ENCODE peak calls at places on chromosome 14, in seven cellular contexts. One of them, this sample, is unnamed. For H3K4me1, the result is how much of the 10 kb centered on the place peaks cover.

GRCh38 chr14:106875503-106875902 is 1349.1 kb downstream of the TMEM121 start:
- DNase-seq in SK-N-SH: no peak
- DNase-seq in GM23248: no peak
- DNase-seq in PC-3: no peak
- DNase-seq in neural progenitor cell: no peak
- DNase-seq in GM23338: no peak
- DNase-seq in OCI-LY7: peak
- DNase-seq in this sample: peak

GRCh38 chr14:42141328-42141727 is 534.7 kb downstream of the LRFN5 start:
- DNase-seq in SK-N-SH: no peak
- DNase-seq in GM23248: peak
- DNase-seq in PC-3: peak
- DNase-seq in neural progenitor cell: no peak
- DNase-seq in GM23338: no peak
- DNase-seq in OCI-LY7: no peak
- DNase-seq in this sample: no peak

GRCh38 chr14:79728331-79728730 is 483.0 kb downstream of the DIO2 start:
- DNase-seq in SK-N-SH: no peak
- DNase-seq in GM23248: no peak
- DNase-seq in PC-3: no peak
- DNase-seq in neural progenitor cell: no peak
- DNase-seq in GM23338: no peak
- DNase-seq in OCI-LY7: no peak
- DNase-seq in this sample: no peak

GRCh38 chr14:52455291-52456088 is 96.8 kb downstream of the TXNDC16 start:
- DNase-seq in SK-N-SH: no peak
- DNase-seq in GM23248: peak
- DNase-seq in PC-3: peak
- DNase-seq in neural progenitor cell: no peak
- DNase-seq in GM23338: no peak
- DNase-seq in OCI-LY7: no peak
- DNase-seq in this sample: no peak

GRCh38 chr14:64637735-64638473 is 66.3 kb upstream of the PLEKHG3 start:
- DNase-seq in SK-N-SH: no peak
- DNase-seq in GM23248: peak
- DNase-seq in PC-3: no peak
- DNase-seq in neural progenitor cell: no peak
- DNase-seq in GM23338: no peak
- DNase-seq in OCI-LY7: no peak
- DNase-seq in this sample: no peak

GRCh38 chr14:26896447-26896846 is 298.6 kb upstream of the NOVA1 start:
- DNase-seq in SK-N-SH: no peak
- DNase-seq in GM23248: peak
- DNase-seq in PC-3: peak
- DNase-seq in neural progenitor cell: no peak
- DNase-seq in GM23338: no peak
- DNase-seq in OCI-LY7: no peak
- DNase-seq in this sample: no peak

GRCh38 chr14:94933411-94933964 is 163.6 kb upstream of the GSC start:
- DNase-seq in SK-N-SH: no peak
- DNase-seq in GM23248: peak
- DNase-seq in PC-3: no peak
- DNase-seq in neural progenitor cell: no peak
- DNase-seq in GM23338: no peak
- DNase-seq in OCI-LY7: no peak
- DNase-seq in this sample: no peak

GRCh38 chr14:70884595-70885342 is 22.5 kb upstream of the PCNX1 start:
- DNase-seq in SK-N-SH: no peak
- DNase-seq in GM23248: no peak
- DNase-seq in PC-3: no peak
- DNase-seq in neural progenitor cell: no peak
- DNase-seq in GM23338: no peak
- DNase-seq in OCI-LY7: no peak
- DNase-seq in this sample: no peak

GRCh38 chr14:89915114-89915878 is 39.2 kb downstream of the EFCAB11 start:
- DNase-seq in SK-N-SH: peak
- DNase-seq in GM23248: peak
- DNase-seq in PC-3: peak
- DNase-seq in neural progenitor cell: peak
- DNase-seq in GM23338: peak
- DNase-seq in OCI-LY7: peak
- DNase-seq in this sample: peak

GRCh38 chr14:92986254-92987147 is 63.6 kb downstream of the CHGA start:
- DNase-seq in SK-N-SH: peak
- DNase-seq in GM23248: peak
- DNase-seq in PC-3: peak
- DNase-seq in neural progenitor cell: no peak
- DNase-seq in GM23338: no peak
- DNase-seq in OCI-LY7: no peak
- DNase-seq in this sample: no peak
- TF ChIP-seq EZH2phosphoT487 in SK-N-SH: no peak
- TF ChIP-seq EZH2phosphoT487 in GM23248: no peak
- TF ChIP-seq EZH2phosphoT487 in PC-3: no peak
- TF ChIP-seq EZH2phosphoT487 in neural progenitor cell: no peak
- TF ChIP-seq EZH2phosphoT487 in GM23338: no peak
- TF ChIP-seq EZH2phosphoT487 in OCI-LY7: no peak
- TF ChIP-seq EZH2phosphoT487 in this sample: no peak

GRCh38 chr14:68362841-68363240 is 430.0 kb downstream of the ZFP36L1 start:
- DNase-seq in SK-N-SH: no peak
- DNase-seq in GM23248: no peak
- DNase-seq in PC-3: no peak
- DNase-seq in neural progenitor cell: no peak
- DNase-seq in GM23338: no peak
- DNase-seq in OCI-LY7: peak
- DNase-seq in this sample: no peak
- H3K4me1 ChIP-seq in SK-N-SH: under half
- H3K4me1 ChIP-seq in GM23248: under half
- H3K4me1 ChIP-seq in PC-3: under half
- H3K4me1 ChIP-seq in neural progenitor cell: half or more
- H3K4me1 ChIP-seq in GM23338: under half
- H3K4me1 ChIP-seq in OCI-LY7: half or more
- H3K4me1 ChIP-seq in this sample: under half

GRCh38 chr14:101706509-101707284 is 54.8 kb upstream of the PPP2R5C start:
- DNase-seq in SK-N-SH: no peak
- DNase-seq in GM23248: no peak
- DNase-seq in PC-3: no peak
- DNase-seq in neural progenitor cell: no peak
- DNase-seq in GM23338: no peak
- DNase-seq in OCI-LY7: no peak
- DNase-seq in this sample: no peak

GRCh38 chr14:101705733-101706508 is 55.6 kb upstream of the PPP2R5C start:
- DNase-seq in SK-N-SH: no peak
- DNase-seq in GM23248: peak
- DNase-seq in PC-3: peak
- DNase-seq in neural progenitor cell: peak
- DNase-seq in GM23338: peak
- DNase-seq in OCI-LY7: no peak
- DNase-seq in this sample: peak

GRCh38 chr14:101707863-101708620 is 53.5 kb upstream of the PPP2R5C start:
- DNase-seq in SK-N-SH: no peak
- DNase-seq in GM23248: no peak
- DNase-seq in PC-3: no peak
- DNase-seq in neural progenitor cell: no peak
- DNase-seq in GM23338: no peak
- DNase-seq in OCI-LY7: no peak
- DNase-seq in this sample: no peak

GRCh38 chr14:101708853-101709532 is 52.5 kb upstream of the PPP2R5C start:
- DNase-seq in SK-N-SH: no peak
- DNase-seq in GM23248: no peak
- DNase-seq in PC-3: no peak
- DNase-seq in neural progenitor cell: no peak
- DNase-seq in GM23338: no peak
- DNase-seq in OCI-LY7: no peak
- DNase-seq in this sample: no peak

DNA sequence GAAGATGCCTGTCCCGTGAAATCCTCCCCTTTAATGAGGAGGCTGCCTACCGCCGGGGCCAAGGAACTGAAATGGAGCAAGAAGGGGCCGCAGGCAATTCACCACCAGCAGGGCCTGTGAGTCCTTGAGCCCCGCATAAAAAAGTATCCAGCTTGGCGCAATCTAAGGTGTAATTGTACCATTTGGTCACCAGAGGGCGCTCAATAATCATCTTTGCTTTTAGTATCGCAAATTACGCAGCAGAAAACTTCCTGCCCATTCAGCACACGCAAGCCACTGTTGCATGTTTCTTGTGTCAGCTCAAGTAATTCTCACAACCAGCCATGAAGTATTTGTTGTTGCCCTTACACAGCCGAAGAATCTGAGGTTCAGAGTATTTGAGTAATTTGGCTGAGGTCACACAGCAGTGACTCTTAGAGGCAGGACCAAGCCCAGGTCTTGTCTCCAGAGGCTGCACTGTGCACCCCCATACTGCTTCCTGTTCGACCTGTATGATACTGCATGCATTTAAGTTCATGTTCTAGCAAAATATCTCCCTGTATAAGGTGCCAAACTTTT is 54.1 kb upstream of the PPP2R5C start:
- DNase-seq in SK-N-SH: peak
- DNase-seq in GM23248: peak
- DNase-seq in PC-3: peak
- DNase-seq in neural progenitor cell: peak
- DNase-seq in GM23338: peak
- DNase-seq in OCI-LY7: peak
- DNase-seq in this sample: peak
- TF ChIP-seq EZH2phosphoT487 in SK-N-SH: no peak
- TF ChIP-seq EZH2phosphoT487 in GM23248: no peak
- TF ChIP-seq EZH2phosphoT487 in PC-3: no peak
- TF ChIP-seq EZH2phosphoT487 in neural progenitor cell: no peak
- TF ChIP-seq EZH2phosphoT487 in GM23338: no peak
- TF ChIP-seq EZH2phosphoT487 in OCI-LY7: no peak
- TF ChIP-seq EZH2phosphoT487 in this sample: no peak

GRCh38 chr14:61107896-61108295 is 126.9 kb downstream of the SLC38A6 start:
- DNase-seq in SK-N-SH: no peak
- DNase-seq in GM23248: no peak
- DNase-seq in PC-3: no peak
- DNase-seq in neural progenitor cell: no peak
- DNase-seq in GM23338: no peak
- DNase-seq in OCI-LY7: no peak
- DNase-seq in this sample: no peak

GRCh38 chr14:61110683-61111082 is 129.6 kb downstream of the SLC38A6 start:
- DNase-seq in SK-N-SH: no peak
- DNase-seq in GM23248: no peak
- DNase-seq in PC-3: no peak
- DNase-seq in neural progenitor cell: no peak
- DNase-seq in GM23338: no peak
- DNase-seq in OCI-LY7: no peak
- DNase-seq in this sample: no peak

GRCh38 chr14:61108742-61109141 is 127.7 kb downstream of the SLC38A6 start:
- DNase-seq in SK-N-SH: no peak
- DNase-seq in GM23248: peak
- DNase-seq in PC-3: no peak
- DNase-seq in neural progenitor cell: no peak
- DNase-seq in GM23338: no peak
- DNase-seq in OCI-LY7: no peak
- DNase-seq in this sample: no peak

GRCh38 chr14:61107148-61107641 is 126.2 kb downstream of the SLC38A6 start:
- DNase-seq in SK-N-SH: no peak
- DNase-seq in GM23248: peak
- DNase-seq in PC-3: no peak
- DNase-seq in neural progenitor cell: no peak
- DNase-seq in GM23338: no peak
- DNase-seq in OCI-LY7: no peak
- DNase-seq in this sample: no peak

DNA sequence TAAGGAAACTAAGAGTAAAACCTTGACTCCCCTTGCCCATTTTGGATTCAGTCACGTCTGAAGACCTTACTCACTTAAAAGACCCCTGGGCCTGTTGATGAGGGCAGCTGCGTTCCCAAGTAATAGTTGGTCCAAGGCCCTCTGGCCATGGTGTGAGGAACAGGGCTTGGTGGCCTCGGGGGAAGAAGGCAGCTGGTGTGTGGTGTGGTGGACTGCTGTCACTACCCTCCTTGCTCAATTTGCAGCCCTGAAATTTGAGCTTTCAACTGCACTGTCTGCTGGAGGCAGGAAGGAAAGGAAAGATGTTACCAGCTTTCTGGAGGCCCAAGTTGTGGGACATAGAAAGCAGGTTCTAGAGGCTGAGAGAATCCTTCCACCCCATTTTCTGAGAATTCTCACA is 128.2 kb downstream of the SLC38A6 start:
- DNase-seq in SK-N-SH: no peak
- DNase-seq in GM23248: no peak
- DNase-seq in PC-3: no peak
- DNase-seq in neural progenitor cell: no peak
- DNase-seq in GM23338: no peak
- DNase-seq in OCI-LY7: no peak
- DNase-seq in this sample: no peak
- H3K4me1 ChIP-seq in SK-N-SH: under half
- H3K4me1 ChIP-seq in GM23248: under half
- H3K4me1 ChIP-seq in PC-3: under half
- H3K4me1 ChIP-seq in neural progenitor cell: under half
- H3K4me1 ChIP-seq in GM23338: under half
- H3K4me1 ChIP-seq in OCI-LY7: under half
- H3K4me1 ChIP-seq in this sample: under half

This sample was measured in MM.1S.